ENCODE peak calls at places on chromosomes 12 and 14, in four cellular contexts. One of them, this sample, is unnamed. For H3K27me3 and H3K4me1, the result is how much of the 10 kb centered on the place peaks cover.

GRCh38 chr12:91355150-91356006 is 172.8 kb upstream of the DCN start:
- DNase-seq in left ventricle myocardium inferior: peak
- DNase-seq in transverse colon: peak
- DNase-seq in Peyer's patch: peak
- DNase-seq in this sample: peak

GRCh38 chr12:103698752-103699540 is 111.9 kb downstream of the STAB2 start:
- DNase-seq in left ventricle myocardium inferior: no peak
- DNase-seq in transverse colon: no peak
- DNase-seq in Peyer's patch: no peak
- DNase-seq in this sample: no peak

GRCh38 chr14:78633747-78634146 is 463.6 kb downstream of the NRXN3 start:
- DNase-seq in left ventricle myocardium inferior: no peak
- DNase-seq in transverse colon: no peak
- DNase-seq in Peyer's patch: no peak
- DNase-seq in this sample: no peak

GRCh38 chr12:22658214-22658613 is 33.2 kb downstream of the ETNK1 start:
- DNase-seq in left ventricle myocardium inferior: no peak
- DNase-seq in transverse colon: no peak
- DNase-seq in Peyer's patch: no peak
- DNase-seq in this sample: peak

GRCh38 chr14:75294649-75295033 is 16.0 kb downstream of the FOS start:
- DNase-seq in left ventricle myocardium inferior: no peak
- DNase-seq in transverse colon: no peak
- DNase-seq in Peyer's patch: no peak
- DNase-seq in this sample: no peak

GRCh38 chr14:86782092-86782580 is 1210.8 kb downstream of the GALC start:
- DNase-seq in left ventricle myocardium inferior: no peak
- DNase-seq in transverse colon: no peak
- DNase-seq in Peyer's patch: no peak
- DNase-seq in this sample: no peak

GRCh38 chr14:103519837-103520212 is 2.8 kb downstream of the CKB start:
- DNase-seq in left ventricle myocardium inferior: peak
- DNase-seq in transverse colon: no peak
- DNase-seq in Peyer's patch: no peak
- DNase-seq in this sample: no peak

GRCh38 chr14:93317200-93317599 is 15.6 kb downstream of the BTBD7 start:
- DNase-seq in left ventricle myocardium inferior: no peak
- DNase-seq in transverse colon: peak
- DNase-seq in Peyer's patch: no peak
- DNase-seq in this sample: no peak

GRCh38 chr12:79848321-79848720 is 86.6 kb downstream of the PPP1R12A start:
- DNase-seq in left ventricle myocardium inferior: no peak
- DNase-seq in transverse colon: no peak
- DNase-seq in Peyer's patch: no peak
- DNase-seq in this sample: no peak

GRCh38 chr12:21940972-21941521 is at the start of gene ABCC9:
- DNase-seq in left ventricle myocardium inferior: peak
- DNase-seq in transverse colon: peak
- DNase-seq in Peyer's patch: no peak
- DNase-seq in this sample: peak

GRCh38 chr14:90815817-90816662 is at the start of gene TTC7B:
- DNase-seq in left ventricle myocardium inferior: peak
- DNase-seq in transverse colon: peak
- DNase-seq in Peyer's patch: no peak
- DNase-seq in this sample: no peak

GRCh38 chr12:14313379-14313778 is 52.1 kb upstream of the ATF7IP start:
- DNase-seq in left ventricle myocardium inferior: no peak
- DNase-seq in transverse colon: no peak
- DNase-seq in Peyer's patch: no peak
- DNase-seq in this sample: peak

GRCh38 chr14:52694761-52695480 is 437 bp downstream of the ERO1A start:
- DNase-seq in left ventricle myocardium inferior: peak
- DNase-seq in transverse colon: peak
- DNase-seq in Peyer's patch: peak
- DNase-seq in this sample: no peak

GRCh38 chr12:108653922-108654321 is 20.2 kb upstream of the SELPLG start:
- DNase-seq in left ventricle myocardium inferior: no peak
- DNase-seq in transverse colon: no peak
- DNase-seq in Peyer's patch: no peak
- DNase-seq in this sample: no peak

GRCh38 chr12:83793616-83794015 is 1106.9 kb downstream of the TMTC2 start:
- DNase-seq in left ventricle myocardium inferior: no peak
- DNase-seq in transverse colon: no peak
- DNase-seq in Peyer's patch: no peak
- DNase-seq in this sample: peak

GRCh38 chr14:99958380-99958779 is 106.8 kb upstream of the EVL start:
- DNase-seq in left ventricle myocardium inferior: no peak
- DNase-seq in transverse colon: no peak
- DNase-seq in Peyer's patch: no peak
- DNase-seq in this sample: no peak

GRCh38 chr14:23327947-23328744 is 6.9 kb downstream of the PABPN1 start:
- DNase-seq in left ventricle myocardium inferior: peak
- DNase-seq in transverse colon: peak
- DNase-seq in Peyer's patch: peak
- DNase-seq in this sample: peak

GRCh38 chr12:43737646-43738045 is 20.9 kb downstream of the PUS7L start:
- DNase-seq in left ventricle myocardium inferior: no peak
- DNase-seq in transverse colon: no peak
- DNase-seq in Peyer's patch: no peak
- DNase-seq in this sample: peak

GRCh38 chr12:6311822-6312528 is 1.5 kb downstream of the PLEKHG6 start:
- DNase-seq in left ventricle myocardium inferior: no peak
- DNase-seq in transverse colon: no peak
- DNase-seq in Peyer's patch: no peak
- DNase-seq in this sample: no peak

GRCh38 chr12:105992849-105993740 is 145.7 kb downstream of the NUAK1 start:
- DNase-seq in left ventricle myocardium inferior: no peak
- DNase-seq in transverse colon: no peak
- DNase-seq in Peyer's patch: no peak
- DNase-seq in this sample: no peak

GRCh38 chr12:5807090-5807414 is 138.0 kb downstream of the ANO2 start:
- DNase-seq in left ventricle myocardium inferior: no peak
- DNase-seq in transverse colon: no peak
- DNase-seq in Peyer's patch: no peak
- DNase-seq in this sample: peak

GRCh38 chr14:34895277-34895676 is 20.1 kb upstream of the BAZ1A start:
- DNase-seq in left ventricle myocardium inferior: no peak
- DNase-seq in transverse colon: no peak
- DNase-seq in Peyer's patch: no peak
- DNase-seq in this sample: no peak

GRCh38 chr14:59507063-59507751 is 22.9 kb downstream of the JKAMP start:
- DNase-seq in left ventricle myocardium inferior: peak
- DNase-seq in transverse colon: peak
- DNase-seq in Peyer's patch: no peak
- DNase-seq in this sample: peak

GRCh38 chr14:93010543-93011541 is 87.9 kb downstream of the CHGA start:
- DNase-seq in left ventricle myocardium inferior: no peak
- DNase-seq in transverse colon: no peak
- DNase-seq in Peyer's patch: no peak
- DNase-seq in this sample: no peak

GRCh38 chr12:8629486-8630033 is 16.9 kb upstream of the AICDA start:
- DNase-seq in left ventricle myocardium inferior: no peak
- DNase-seq in transverse colon: no peak
- DNase-seq in Peyer's patch: no peak
- DNase-seq in this sample: peak

GRCh38 chr12:56221233-56221756 is 427 bp downstream of the RNF41 start:
- DNase-seq in left ventricle myocardium inferior: peak
- DNase-seq in transverse colon: peak
- DNase-seq in Peyer's patch: no peak
- DNase-seq in this sample: peak

GRCh38 chr12:129208566-129208965 is 355.3 kb downstream of the GLT1D1 start:
- DNase-seq in left ventricle myocardium inferior: no peak
- DNase-seq in transverse colon: no peak
- DNase-seq in Peyer's patch: no peak
- DNase-seq in this sample: no peak

GRCh38 chr14:56482306-56482705 is 97.3 kb upstream of the TMEM260 start:
- DNase-seq in left ventricle myocardium inferior: no peak
- DNase-seq in transverse colon: no peak
- DNase-seq in Peyer's patch: no peak
- DNase-seq in this sample: no peak

GRCh38 chr14:54356172-54356571 is 40.6 kb upstream of the CDKN3 start:
- DNase-seq in left ventricle myocardium inferior: no peak
- DNase-seq in transverse colon: no peak
- DNase-seq in Peyer's patch: no peak
- DNase-seq in this sample: peak

GRCh38 chr12:25767613-25768012 is 190.9 kb upstream of the RASSF8 start:
- DNase-seq in left ventricle myocardium inferior: no peak
- DNase-seq in transverse colon: no peak
- DNase-seq in Peyer's patch: no peak
- DNase-seq in this sample: peak

GRCh38 chr12:58988643-58989042 is 68.3 kb upstream of the LRIG3 start:
- DNase-seq in left ventricle myocardium inferior: no peak
- DNase-seq in transverse colon: no peak
- DNase-seq in Peyer's patch: no peak
- DNase-seq in this sample: no peak

GRCh38 chr14:80638620-80639215 is 302.8 kb downstream of the CEP128 start:
- DNase-seq in left ventricle myocardium inferior: no peak
- DNase-seq in transverse colon: no peak
- DNase-seq in Peyer's patch: no peak
- DNase-seq in this sample: peak

GRCh38 chr12:22286569-22286968 is 47.9 kb downstream of the ST8SIA1 start:
- DNase-seq in left ventricle myocardium inferior: no peak
- DNase-seq in transverse colon: no peak
- DNase-seq in Peyer's patch: no peak
- DNase-seq in this sample: no peak

GRCh38 chr14:100117647-100118376 is 41.6 kb downstream of the DEGS2 start:
- DNase-seq in left ventricle myocardium inferior: no peak
- DNase-seq in transverse colon: peak
- DNase-seq in Peyer's patch: no peak
- DNase-seq in this sample: no peak

GRCh38 chr12:51866762-51867161 is 18.2 kb upstream of the FIGNL2 start:
- DNase-seq in left ventricle myocardium inferior: no peak
- DNase-seq in transverse colon: no peak
- DNase-seq in Peyer's patch: no peak
- DNase-seq in this sample: no peak
- H3K27me3 ChIP-seq in left ventricle myocardium inferior: half or more
- H3K27me3 ChIP-seq in transverse colon: half or more
- H3K27me3 ChIP-seq in Peyer's patch: under half
- H3K27me3 ChIP-seq in this sample: half or more

GRCh38 chr12:124392991-124393790 is 98.3 kb downstream of the RFLNA start:
- DNase-seq in left ventricle myocardium inferior: peak
- DNase-seq in transverse colon: peak
- DNase-seq in Peyer's patch: no peak
- DNase-seq in this sample: no peak
- H3K4me1 ChIP-seq in left ventricle myocardium inferior: half or more
- H3K4me1 ChIP-seq in transverse colon: half or more
- H3K4me1 ChIP-seq in Peyer's patch: under half
- H3K4me1 ChIP-seq in this sample: under half

GRCh38 chr14:25943329-25943728 is 654.5 kb downstream of the NOVA1 start:
- DNase-seq in left ventricle myocardium inferior: no peak
- DNase-seq in transverse colon: no peak
- DNase-seq in Peyer's patch: no peak
- DNase-seq in this sample: no peak
- TF ChIP-seq CTCF in left ventricle myocardium inferior: no peak
- TF ChIP-seq CTCF in transverse colon: no peak
- TF ChIP-seq CTCF in Peyer's patch: no peak
- TF ChIP-seq CTCF in this sample: no peak

GRCh38 chr12:60992087-60992486 is 1268.1 kb upstream of the USP15 start:
- DNase-seq in left ventricle myocardium inferior: no peak
- DNase-seq in transverse colon: no peak
- DNase-seq in Peyer's patch: no peak
- DNase-seq in this sample: no peak
- H3K27me3 ChIP-seq in left ventricle myocardium inferior: under half
- H3K27me3 ChIP-seq in transverse colon: under half
- H3K27me3 ChIP-seq in Peyer's patch: under half
- H3K27me3 ChIP-seq in this sample: under half

GRCh38 chr14:69654109-69654508 is 42.7 kb downstream of the SUSD6 start:
- DNase-seq in left ventricle myocardium inferior: no peak
- DNase-seq in transverse colon: peak
- DNase-seq in Peyer's patch: no peak
- DNase-seq in this sample: peak
- H3K4me1 ChIP-seq in left ventricle myocardium inferior: half or more
- H3K4me1 ChIP-seq in transverse colon: half or more
- H3K4me1 ChIP-seq in Peyer's patch: under half
- H3K4me1 ChIP-seq in this sample: half or more

DNA sequence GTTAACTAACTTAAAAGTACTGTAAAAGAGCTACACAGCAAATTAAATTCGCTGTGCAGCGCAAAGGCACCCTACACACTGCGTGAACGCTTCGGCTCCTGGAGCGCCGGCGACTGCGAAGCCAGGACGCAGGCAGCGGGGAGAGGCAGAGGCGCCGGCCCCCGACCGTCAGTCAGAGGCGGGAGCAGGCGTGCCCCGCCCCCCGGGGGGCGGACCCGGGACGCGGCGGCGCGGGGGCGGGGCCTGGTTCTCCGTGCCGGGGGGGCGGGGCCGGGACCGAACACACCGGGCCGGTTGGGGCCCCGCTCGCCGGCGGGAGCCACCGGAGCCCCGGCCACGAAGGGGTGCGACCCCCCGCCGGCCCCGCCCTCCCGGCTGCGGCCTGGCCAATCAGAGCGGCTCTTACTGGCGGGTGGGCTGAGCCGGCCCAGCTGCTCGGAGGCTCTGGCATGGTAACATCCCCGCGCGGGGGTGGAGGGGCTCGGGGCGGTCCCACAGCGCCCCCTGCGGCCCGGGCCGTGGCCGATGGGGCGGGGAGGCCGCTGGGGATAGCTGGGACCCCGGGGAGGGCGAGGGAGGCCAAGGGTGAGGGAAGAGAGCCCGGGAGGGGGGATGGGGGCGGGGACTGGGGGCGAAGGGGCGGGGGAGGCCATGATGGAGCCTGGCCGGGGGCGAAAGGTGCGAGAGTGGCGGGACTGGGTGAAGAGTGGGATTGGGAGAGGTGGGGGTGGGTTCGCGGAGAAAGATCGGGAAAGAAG is at the start of gene PRPF40B:
- DNase-seq in left ventricle myocardium inferior: peak
- DNase-seq in transverse colon: peak
- DNase-seq in Peyer's patch: peak
- DNase-seq in this sample: peak
- TF ChIP-seq CTCF in left ventricle myocardium inferior: peak
- TF ChIP-seq CTCF in transverse colon: peak
- TF ChIP-seq CTCF in Peyer's patch: peak
- TF ChIP-seq CTCF in this sample: peak

This sample was measured in foreskin keratinocyte.